ENCODE peak calls at places on chromosomes 3 and 15, in six cellular contexts. One of them, this sample, is unnamed.

GRCh38 chr15:27535445-27536129 is 563.5 kb downstream of the OCA2 start:
- DNase-seq in CD8-positive, alpha-beta T cell: no peak
- DNase-seq in fibroblast of lung: no peak
- DNase-seq in Peyer's patch: no peak
- DNase-seq in endothelial cell of umbilical vein: no peak
- DNase-seq in tibial artery: no peak
- DNase-seq in this sample: no peak

GRCh38 chr3:81702126-81702525 is 59.3 kb downstream of the GBE1 start:
- DNase-seq in Peyer's patch: no peak
- DNase-seq in fibroblast of lung: no peak
- DNase-seq in CD8-positive, alpha-beta T cell: no peak
- DNase-seq in endothelial cell of umbilical vein: no peak
- DNase-seq in tibial artery: no peak
- DNase-seq in this sample: no peak

GRCh38 chr3:78919021-78919755 is 848.6 kb downstream of the ROBO1 start:
- DNase-seq in tibial artery: no peak
- DNase-seq in fibroblast of lung: peak
- DNase-seq in Peyer's patch: no peak
- DNase-seq in endothelial cell of umbilical vein: no peak
- DNase-seq in CD8-positive, alpha-beta T cell: no peak
- DNase-seq in this sample: no peak

GRCh38 chr3:52134761-52135160 is 19.5 kb downstream of the POC1A start:
- DNase-seq in Peyer's patch: no peak
- DNase-seq in CD8-positive, alpha-beta T cell: no peak
- DNase-seq in fibroblast of lung: no peak
- DNase-seq in endothelial cell of umbilical vein: no peak
- DNase-seq in tibial artery: no peak
- DNase-seq in this sample: no peak

GRCh38 chr3:8739757-8740508 is 6.3 kb downstream of the CAV3 start:
- DNase-seq in fibroblast of lung: peak
- DNase-seq in CD8-positive, alpha-beta T cell: no peak
- DNase-seq in tibial artery: no peak
- DNase-seq in endothelial cell of umbilical vein: no peak
- DNase-seq in Peyer's patch: no peak
- DNase-seq in this sample: no peak

GRCh38 chr3:13846238-13846637 is 33.6 kb downstream of the WNT7A start:
- DNase-seq in tibial artery: no peak
- DNase-seq in Peyer's patch: no peak
- DNase-seq in endothelial cell of umbilical vein: no peak
- DNase-seq in fibroblast of lung: no peak
- DNase-seq in CD8-positive, alpha-beta T cell: no peak
- DNase-seq in this sample: no peak

GRCh38 chr3:123286308-123287023 is 84.7 kb downstream of the SEC22A start:
- DNase-seq in endothelial cell of umbilical vein: peak
- DNase-seq in fibroblast of lung: peak
- DNase-seq in CD8-positive, alpha-beta T cell: peak
- DNase-seq in Peyer's patch: no peak
- DNase-seq in tibial artery: peak
- DNase-seq in this sample: peak

GRCh38 chr15:68783226-68784054 is 37.3 kb downstream of the ANP32A start:
- DNase-seq in endothelial cell of umbilical vein: peak
- DNase-seq in fibroblast of lung: no peak
- DNase-seq in tibial artery: peak
- DNase-seq in CD8-positive, alpha-beta T cell: peak
- DNase-seq in Peyer's patch: peak
- DNase-seq in this sample: peak

GRCh38 chr3:119311191-119311925 is 17.2 kb downstream of the ARHGAP31 start:
- DNase-seq in tibial artery: no peak
- DNase-seq in Peyer's patch: no peak
- DNase-seq in fibroblast of lung: peak
- DNase-seq in CD8-positive, alpha-beta T cell: no peak
- DNase-seq in endothelial cell of umbilical vein: peak
- DNase-seq in this sample: no peak

GRCh38 chr3:117011687-117012250 is 302.2 kb downstream of the TUSC7 start:
- DNase-seq in Peyer's patch: no peak
- DNase-seq in fibroblast of lung: no peak
- DNase-seq in CD8-positive, alpha-beta T cell: no peak
- DNase-seq in endothelial cell of umbilical vein: no peak
- DNase-seq in tibial artery: no peak
- DNase-seq in this sample: no peak

GRCh38 chr15:33013827-33014445 is 180.6 kb downstream of the FMN1 start:
- DNase-seq in fibroblast of lung: peak
- DNase-seq in CD8-positive, alpha-beta T cell: no peak
- DNase-seq in endothelial cell of umbilical vein: peak
- DNase-seq in tibial artery: no peak
- DNase-seq in Peyer's patch: no peak
- DNase-seq in this sample: no peak
- H3K27ac ChIP-seq in fibroblast of lung: peak
- H3K27ac ChIP-seq in CD8-positive, alpha-beta T cell: no peak
- H3K27ac ChIP-seq in endothelial cell of umbilical vein: no peak
- H3K27ac ChIP-seq in tibial artery: no peak
- H3K27ac ChIP-seq in Peyer's patch: no peak
- H3K27ac ChIP-seq in this sample: no peak

GRCh38 chr3:161149529-161149928 is 44.4 kb upstream of the B3GALNT1 start:
- DNase-seq in Peyer's patch: no peak
- DNase-seq in fibroblast of lung: peak
- DNase-seq in endothelial cell of umbilical vein: no peak
- DNase-seq in CD8-positive, alpha-beta T cell: no peak
- DNase-seq in tibial artery: no peak
- DNase-seq in this sample: no peak
- H3K4me3 ChIP-seq in Peyer's patch: no peak
- H3K4me3 ChIP-seq in fibroblast of lung: no peak
- H3K4me3 ChIP-seq in endothelial cell of umbilical vein: no peak
- H3K4me3 ChIP-seq in CD8-positive, alpha-beta T cell: no peak
- H3K4me3 ChIP-seq in tibial artery: no peak
- H3K4me3 ChIP-seq in this sample: no peak

DNA sequence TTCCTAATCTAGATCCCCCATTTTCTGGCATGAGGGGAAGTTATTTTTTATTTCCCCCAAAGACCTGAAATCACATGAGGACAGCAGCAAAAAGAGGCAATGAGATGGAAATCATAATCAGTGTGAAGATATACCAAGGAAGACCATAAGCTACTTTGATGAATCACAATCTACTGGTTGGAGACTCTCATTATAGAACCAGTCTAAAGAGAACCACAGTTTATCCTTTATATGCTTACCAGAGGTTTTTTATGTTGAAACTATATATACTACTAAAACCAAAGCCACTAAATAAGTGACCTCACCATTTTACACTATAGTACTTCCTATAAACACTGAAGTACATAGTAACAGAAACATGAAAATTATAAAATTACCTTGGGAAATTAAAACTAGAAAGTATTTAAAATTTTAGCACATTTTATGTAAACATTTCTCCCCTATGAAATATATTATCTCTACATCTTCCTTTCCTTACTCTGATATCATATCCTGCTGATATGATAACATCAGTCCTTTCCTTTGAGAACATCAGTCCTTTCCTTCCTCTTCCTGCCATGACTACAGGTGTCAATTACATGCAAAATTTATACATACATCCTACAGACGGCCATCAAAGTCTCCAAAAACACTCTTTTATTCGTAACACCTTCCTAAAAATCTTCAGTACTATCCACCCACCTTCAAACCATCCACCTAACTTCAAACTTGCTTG is 71.8 kb downstream of the PHC3 start:
- DNase-seq in endothelial cell of umbilical vein: no peak
- DNase-seq in tibial artery: no peak
- DNase-seq in CD8-positive, alpha-beta T cell: no peak
- DNase-seq in Peyer's patch: no peak
- DNase-seq in fibroblast of lung: no peak
- DNase-seq in this sample: no peak
- H3K27ac ChIP-seq in endothelial cell of umbilical vein: no peak
- H3K27ac ChIP-seq in tibial artery: no peak
- H3K27ac ChIP-seq in CD8-positive, alpha-beta T cell: no peak
- H3K27ac ChIP-seq in Peyer's patch: no peak
- H3K27ac ChIP-seq in fibroblast of lung: no peak
- H3K27ac ChIP-seq in this sample: no peak

GRCh38 chr3:115961390-115961789 is 338.1 kb downstream of the GAP43 start:
- DNase-seq in Peyer's patch: no peak
- DNase-seq in endothelial cell of umbilical vein: no peak
- DNase-seq in fibroblast of lung: no peak
- DNase-seq in tibial artery: no peak
- DNase-seq in CD8-positive, alpha-beta T cell: no peak
- DNase-seq in this sample: no peak
- H3K4me3 ChIP-seq in Peyer's patch: no peak
- H3K4me3 ChIP-seq in endothelial cell of umbilical vein: no peak
- H3K4me3 ChIP-seq in fibroblast of lung: no peak
- H3K4me3 ChIP-seq in tibial artery: no peak
- H3K4me3 ChIP-seq in CD8-positive, alpha-beta T cell: no peak
- H3K4me3 ChIP-seq in this sample: no peak

GRCh38 chr3:195105841-195106417 is 165.0 kb downstream of the XXYLT1 start:
- DNase-seq in tibial artery: no peak
- DNase-seq in CD8-positive, alpha-beta T cell: no peak
- DNase-seq in Peyer's patch: no peak
- DNase-seq in endothelial cell of umbilical vein: peak
- DNase-seq in fibroblast of lung: no peak
- DNase-seq in this sample: no peak
- H3K27ac ChIP-seq in tibial artery: no peak
- H3K27ac ChIP-seq in CD8-positive, alpha-beta T cell: no peak
- H3K27ac ChIP-seq in Peyer's patch: no peak
- H3K27ac ChIP-seq in endothelial cell of umbilical vein: peak
- H3K27ac ChIP-seq in fibroblast of lung: no peak
- H3K27ac ChIP-seq in this sample: no peak

GRCh38 chr3:63279000-63279366 is 875 bp downstream of the SYNPR start:
- DNase-seq in fibroblast of lung: no peak
- DNase-seq in Peyer's patch: no peak
- DNase-seq in CD8-positive, alpha-beta T cell: no peak
- DNase-seq in endothelial cell of umbilical vein: no peak
- DNase-seq in tibial artery: no peak
- DNase-seq in this sample: no peak
- H3K4me3 ChIP-seq in fibroblast of lung: no peak
- H3K4me3 ChIP-seq in Peyer's patch: no peak
- H3K4me3 ChIP-seq in CD8-positive, alpha-beta T cell: no peak
- H3K4me3 ChIP-seq in endothelial cell of umbilical vein: no peak
- H3K4me3 ChIP-seq in tibial artery: no peak
- H3K4me3 ChIP-seq in this sample: peak

DNA sequence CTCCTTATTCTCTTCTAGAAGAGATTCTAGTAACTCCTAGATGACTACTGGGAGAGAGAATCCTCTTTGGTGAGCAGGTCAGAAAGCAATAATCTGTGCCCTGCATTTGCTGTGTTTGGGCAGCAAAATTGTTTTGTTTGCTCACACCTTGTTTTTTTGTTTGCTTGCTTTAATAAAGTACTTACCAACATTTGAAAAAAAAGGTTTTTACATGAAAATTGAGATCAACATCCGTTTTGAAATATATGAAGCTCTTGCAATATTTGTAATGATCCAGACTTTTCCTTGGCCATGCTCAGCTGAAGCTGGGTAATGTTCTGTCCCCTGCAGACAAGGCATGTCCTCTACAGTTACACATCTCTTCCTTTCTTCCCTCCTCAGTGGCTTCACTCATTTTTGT is 62.2 kb downstream of the DIPK2A start:
- DNase-seq in fibroblast of lung: no peak
- DNase-seq in CD8-positive, alpha-beta T cell: no peak
- DNase-seq in Peyer's patch: no peak
- DNase-seq in endothelial cell of umbilical vein: no peak
- DNase-seq in tibial artery: no peak
- DNase-seq in this sample: no peak
- H3K27ac ChIP-seq in fibroblast of lung: no peak
- H3K27ac ChIP-seq in CD8-positive, alpha-beta T cell: no peak
- H3K27ac ChIP-seq in Peyer's patch: no peak
- H3K27ac ChIP-seq in endothelial cell of umbilical vein: no peak
- H3K27ac ChIP-seq in tibial artery: no peak
- H3K27ac ChIP-seq in this sample: no peak

GRCh38 chr15:74957301-74958035 is 896 bp upstream of the RPP25 start:
- DNase-seq in CD8-positive, alpha-beta T cell: no peak
- DNase-seq in Peyer's patch: no peak
- DNase-seq in fibroblast of lung: no peak
- DNase-seq in endothelial cell of umbilical vein: no peak
- DNase-seq in tibial artery: peak
- DNase-seq in this sample: no peak

GRCh38 chr15:74958908-74959642 is 2.5 kb upstream of the RPP25 start:
- DNase-seq in Peyer's patch: no peak
- DNase-seq in CD8-positive, alpha-beta T cell: no peak
- DNase-seq in endothelial cell of umbilical vein: no peak
- DNase-seq in fibroblast of lung: no peak
- DNase-seq in tibial artery: no peak
- DNase-seq in this sample: no peak

GRCh38 chr15:74959643-74959939 is 3.0 kb upstream of the RPP25 start:
- DNase-seq in CD8-positive, alpha-beta T cell: no peak
- DNase-seq in Peyer's patch: no peak
- DNase-seq in tibial artery: no peak
- DNase-seq in fibroblast of lung: no peak
- DNase-seq in endothelial cell of umbilical vein: no peak
- DNase-seq in this sample: no peak

GRCh38 chr15:74956648-74957300 is at the start of gene RPP25:
- DNase-seq in Peyer's patch: peak
- DNase-seq in tibial artery: peak
- DNase-seq in fibroblast of lung: peak
- DNase-seq in CD8-positive, alpha-beta T cell: peak
- DNase-seq in endothelial cell of umbilical vein: peak
- DNase-seq in this sample: no peak

DNA sequence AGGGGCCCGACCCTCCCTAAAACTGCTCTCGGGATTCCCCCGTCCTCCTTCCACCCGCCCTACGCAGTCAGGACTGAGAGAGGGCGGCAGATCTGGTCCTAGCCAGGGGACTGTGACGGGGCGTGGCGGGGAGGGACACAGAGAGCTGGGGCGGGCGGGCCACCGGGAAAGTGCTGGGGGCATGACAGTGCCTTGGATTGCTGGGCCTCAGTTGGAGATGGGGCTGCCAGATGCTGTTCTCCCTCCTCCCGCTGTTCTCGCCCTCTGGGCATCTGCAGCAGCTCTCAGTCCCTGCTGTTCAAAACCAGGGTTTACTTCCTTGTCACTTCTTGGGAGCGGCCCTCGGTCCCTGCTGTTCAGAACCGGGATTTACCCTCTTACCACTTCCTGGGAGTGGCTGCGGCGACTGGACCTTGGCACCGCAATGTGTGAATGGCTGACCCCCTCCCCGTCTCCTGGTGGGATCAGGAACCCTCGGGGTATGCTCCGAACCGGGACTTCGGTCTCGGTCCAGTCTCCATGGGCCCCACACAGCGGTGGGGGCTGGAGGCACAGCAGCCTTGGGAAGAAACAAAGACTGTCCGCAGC is 1.8 kb upstream of the RPP25 start:
- DNase-seq in CD8-positive, alpha-beta T cell: no peak
- DNase-seq in fibroblast of lung: no peak
- DNase-seq in Peyer's patch: peak
- DNase-seq in endothelial cell of umbilical vein: no peak
- DNase-seq in tibial artery: peak
- DNase-seq in this sample: no peak
- H3K4me3 ChIP-seq in CD8-positive, alpha-beta T cell: no peak
- H3K4me3 ChIP-seq in fibroblast of lung: peak
- H3K4me3 ChIP-seq in Peyer's patch: peak
- H3K4me3 ChIP-seq in endothelial cell of umbilical vein: peak
- H3K4me3 ChIP-seq in tibial artery: peak
- H3K4me3 ChIP-seq in this sample: peak

DNA sequence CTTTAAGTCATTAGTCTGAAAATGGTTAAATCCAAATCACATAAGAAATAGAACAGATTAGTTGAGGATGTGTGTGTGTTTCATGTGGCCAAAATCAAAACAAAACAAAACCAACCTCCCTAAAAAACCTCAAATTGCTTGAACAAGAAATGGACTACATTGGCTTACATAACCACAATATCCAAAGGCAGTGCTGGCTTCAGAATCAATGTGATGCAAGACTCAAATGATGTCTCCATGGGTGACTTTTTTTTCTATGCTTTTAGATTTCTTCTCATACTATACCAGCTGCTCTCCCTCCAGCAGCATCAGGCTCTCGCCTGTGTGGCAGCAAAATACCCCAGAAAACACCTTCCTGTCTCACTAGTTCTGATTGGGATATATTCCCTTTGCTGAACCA is 36.0 kb upstream of the CMTM8 start:
- DNase-seq in Peyer's patch: no peak
- DNase-seq in tibial artery: no peak
- DNase-seq in endothelial cell of umbilical vein: no peak
- DNase-seq in CD8-positive, alpha-beta T cell: no peak
- DNase-seq in fibroblast of lung: peak
- DNase-seq in this sample: no peak
- H3K27ac ChIP-seq in Peyer's patch: no peak
- H3K27ac ChIP-seq in tibial artery: no peak
- H3K27ac ChIP-seq in endothelial cell of umbilical vein: no peak
- H3K27ac ChIP-seq in CD8-positive, alpha-beta T cell: no peak
- H3K27ac ChIP-seq in fibroblast of lung: no peak
- H3K27ac ChIP-seq in this sample: no peak